ENCODE peak calls at places on chromosomes 13 and 19, in six cellular contexts. One of them, this sample, is unnamed.

GRCh38 chr19:419721-420515 is 11.0 kb upstream of the C2CD4C start:
- DNase-seq in fibroblast of the aortic adventitia: no peak
- DNase-seq in IMR-90: no peak
- DNase-seq in lower lobe of right lung: peak
- DNase-seq in fibroblast of pulmonary artery: no peak
- DNase-seq in body of pancreas: no peak
- DNase-seq in this sample: no peak

GRCh38 chr13:106591299-106591698 is 23.4 kb upstream of the ARGLU1 start:
- DNase-seq in lower lobe of right lung: no peak
- DNase-seq in IMR-90: no peak
- DNase-seq in fibroblast of pulmonary artery: no peak
- DNase-seq in body of pancreas: no peak
- DNase-seq in fibroblast of the aortic adventitia: no peak
- DNase-seq in this sample: no peak

GRCh38 chr13:70490320-70490935 is 382.2 kb upstream of the KLHL1 start:
- DNase-seq in fibroblast of the aortic adventitia: no peak
- DNase-seq in IMR-90: no peak
- DNase-seq in lower lobe of right lung: no peak
- DNase-seq in fibroblast of pulmonary artery: no peak
- DNase-seq in body of pancreas: no peak
- DNase-seq in this sample: no peak

GRCh38 chr13:46507978-46508377 is 45.0 kb upstream of the LRCH1 start:
- DNase-seq in IMR-90: no peak
- DNase-seq in body of pancreas: no peak
- DNase-seq in lower lobe of right lung: no peak
- DNase-seq in fibroblast of pulmonary artery: no peak
- DNase-seq in fibroblast of the aortic adventitia: no peak
- DNase-seq in this sample: no peak

GRCh38 chr13:60612593-60612992 is 215.6 kb downstream of the TDRD3 start:
- DNase-seq in lower lobe of right lung: no peak
- DNase-seq in fibroblast of the aortic adventitia: peak
- DNase-seq in fibroblast of pulmonary artery: peak
- DNase-seq in IMR-90: no peak
- DNase-seq in body of pancreas: no peak
- DNase-seq in this sample: no peak

GRCh38 chr19:50044922-50045321 is 19.1 kb downstream of the ZNF473 start:
- DNase-seq in lower lobe of right lung: no peak
- DNase-seq in body of pancreas: no peak
- DNase-seq in fibroblast of the aortic adventitia: no peak
- DNase-seq in IMR-90: no peak
- DNase-seq in fibroblast of pulmonary artery: no peak
- DNase-seq in this sample: no peak

GRCh38 chr13:21078501-21078900 is 17.1 kb upstream of the LATS2 start:
- DNase-seq in fibroblast of pulmonary artery: no peak
- DNase-seq in lower lobe of right lung: no peak
- DNase-seq in fibroblast of the aortic adventitia: peak
- DNase-seq in body of pancreas: no peak
- DNase-seq in IMR-90: peak
- DNase-seq in this sample: no peak

GRCh38 chr19:46660601-46661019 is 372 bp downstream of the DACT3 start:
- DNase-seq in body of pancreas: no peak
- DNase-seq in lower lobe of right lung: no peak
- DNase-seq in fibroblast of the aortic adventitia: no peak
- DNase-seq in IMR-90: no peak
- DNase-seq in fibroblast of pulmonary artery: no peak
- DNase-seq in this sample: no peak

GRCh38 chr19:37966211-37967072 is 59.4 kb downstream of the SIPA1L3 start:
- DNase-seq in IMR-90: peak
- DNase-seq in body of pancreas: no peak
- DNase-seq in fibroblast of the aortic adventitia: no peak
- DNase-seq in lower lobe of right lung: peak
- DNase-seq in fibroblast of pulmonary artery: no peak
- DNase-seq in this sample: peak

GRCh38 chr13:25371608-25372274 is at the start of gene ATP8A2:
- DNase-seq in fibroblast of the aortic adventitia: no peak
- DNase-seq in lower lobe of right lung: no peak
- DNase-seq in body of pancreas: no peak
- DNase-seq in fibroblast of pulmonary artery: no peak
- DNase-seq in IMR-90: no peak
- DNase-seq in this sample: peak

GRCh38 chr19:38228491-38229439 is 4.7 kb upstream of the DPF1 start:
- DNase-seq in lower lobe of right lung: no peak
- DNase-seq in fibroblast of pulmonary artery: no peak
- DNase-seq in IMR-90: no peak
- DNase-seq in body of pancreas: peak
- DNase-seq in fibroblast of the aortic adventitia: no peak
- DNase-seq in this sample: peak

GRCh38 chr13:95530178-95530577 is 22.3 kb upstream of the CLDN10 start:
- DNase-seq in fibroblast of the aortic adventitia: peak
- DNase-seq in IMR-90: peak
- DNase-seq in body of pancreas: peak
- DNase-seq in lower lobe of right lung: peak
- DNase-seq in fibroblast of pulmonary artery: peak
- DNase-seq in this sample: no peak

GRCh38 chr19:10985502-10985901 is 24.7 kb downstream of the SMARCA4 start:
- DNase-seq in fibroblast of the aortic adventitia: no peak
- DNase-seq in lower lobe of right lung: no peak
- DNase-seq in body of pancreas: no peak
- DNase-seq in fibroblast of pulmonary artery: no peak
- DNase-seq in IMR-90: no peak
- DNase-seq in this sample: no peak

GRCh38 chr13:89514534-89515312 is 1832.8 kb upstream of the MIR17HG start:
- DNase-seq in fibroblast of pulmonary artery: peak
- DNase-seq in body of pancreas: peak
- DNase-seq in fibroblast of the aortic adventitia: peak
- DNase-seq in IMR-90: peak
- DNase-seq in lower lobe of right lung: no peak
- DNase-seq in this sample: no peak

GRCh38 chr19:3250675-3251074 is 26.2 kb downstream of the CELF5 start:
- DNase-seq in body of pancreas: peak
- DNase-seq in IMR-90: no peak
- DNase-seq in fibroblast of pulmonary artery: peak
- DNase-seq in lower lobe of right lung: no peak
- DNase-seq in fibroblast of the aortic adventitia: peak
- DNase-seq in this sample: peak

GRCh38 chr13:73411067-73411809 is 352.4 kb downstream of the KLF5 start:
- DNase-seq in fibroblast of the aortic adventitia: no peak
- DNase-seq in fibroblast of pulmonary artery: no peak
- DNase-seq in body of pancreas: no peak
- DNase-seq in IMR-90: peak
- DNase-seq in lower lobe of right lung: no peak
- DNase-seq in this sample: no peak

GRCh38 chr13:37109080-37109678 is 3.7 kb upstream of the CSNK1A1L start:
- DNase-seq in body of pancreas: no peak
- DNase-seq in IMR-90: peak
- DNase-seq in fibroblast of the aortic adventitia: peak
- DNase-seq in fibroblast of pulmonary artery: peak
- DNase-seq in lower lobe of right lung: no peak
- DNase-seq in this sample: no peak

GRCh38 chr19:23992348-23992747 is 77.7 kb downstream of the ZNF726 start:
- DNase-seq in IMR-90: no peak
- DNase-seq in body of pancreas: no peak
- DNase-seq in fibroblast of the aortic adventitia: no peak
- DNase-seq in fibroblast of pulmonary artery: no peak
- DNase-seq in lower lobe of right lung: no peak
- DNase-seq in this sample: no peak

GRCh38 chr19:19226663-19227062 is 14.9 kb downstream of the NCAN start:
- DNase-seq in body of pancreas: no peak
- DNase-seq in fibroblast of pulmonary artery: no peak
- DNase-seq in fibroblast of the aortic adventitia: no peak
- DNase-seq in lower lobe of right lung: no peak
- DNase-seq in IMR-90: no peak
- DNase-seq in this sample: no peak

GRCh38 chr19:35013047-35013819 is 13.1 kb downstream of the GRAMD1A start:
- DNase-seq in fibroblast of the aortic adventitia: peak
- DNase-seq in fibroblast of pulmonary artery: peak
- DNase-seq in lower lobe of right lung: peak
- DNase-seq in body of pancreas: peak
- DNase-seq in IMR-90: peak
- DNase-seq in this sample: peak

GRCh38 chr19:19554074-19555023 is 16.3 kb downstream of the CILP2 start:
- DNase-seq in lower lobe of right lung: peak
- DNase-seq in fibroblast of pulmonary artery: peak
- DNase-seq in IMR-90: peak
- DNase-seq in fibroblast of the aortic adventitia: peak
- DNase-seq in body of pancreas: peak
- DNase-seq in this sample: peak

GRCh38 chr19:38653028-38653571 is 5.7 kb downstream of the ACTN4 start:
- DNase-seq in lower lobe of right lung: no peak
- DNase-seq in body of pancreas: peak
- DNase-seq in fibroblast of the aortic adventitia: peak
- DNase-seq in IMR-90: peak
- DNase-seq in fibroblast of pulmonary artery: peak
- DNase-seq in this sample: no peak

GRCh38 chr13:99432637-99433542 is 68.4 kb upstream of the TM9SF2 start:
- DNase-seq in fibroblast of the aortic adventitia: peak
- DNase-seq in IMR-90: peak
- DNase-seq in body of pancreas: peak
- DNase-seq in lower lobe of right lung: peak
- DNase-seq in fibroblast of pulmonary artery: peak
- DNase-seq in this sample: no peak

GRCh38 chr19:7526093-7526929 is 3.9 kb downstream of the MCOLN1 start:
- DNase-seq in IMR-90: no peak
- DNase-seq in lower lobe of right lung: no peak
- DNase-seq in fibroblast of the aortic adventitia: no peak
- DNase-seq in body of pancreas: no peak
- DNase-seq in fibroblast of pulmonary artery: no peak
- DNase-seq in this sample: no peak

DNA sequence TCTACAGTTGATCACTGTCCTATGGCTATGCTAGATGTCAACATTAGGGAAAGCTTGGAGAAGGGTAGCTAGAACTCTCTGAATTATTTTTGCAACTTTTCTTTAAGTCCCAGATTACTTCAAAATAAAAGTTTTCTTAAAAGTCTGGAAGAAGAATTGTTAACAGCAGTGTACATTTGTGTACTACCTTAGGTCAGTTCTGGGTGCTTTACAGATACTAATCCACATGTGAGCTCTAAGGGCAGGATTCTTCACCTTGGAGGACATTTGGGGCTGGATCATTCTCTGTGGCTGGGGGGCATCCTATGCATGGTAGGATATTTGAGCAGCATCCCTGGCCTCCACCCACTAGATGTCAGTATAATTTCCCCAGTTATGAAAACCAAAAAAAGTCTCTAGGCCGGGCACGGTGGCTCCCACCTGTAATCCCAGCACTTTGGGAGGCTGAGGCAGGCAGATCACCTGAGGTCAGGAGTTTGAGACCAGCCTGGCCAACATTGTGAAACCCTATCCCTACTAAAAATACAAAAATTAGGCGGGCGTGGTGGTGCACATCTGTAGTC is 2.8 kb downstream of the BRME1 start:
- DNase-seq in lower lobe of right lung: no peak
- DNase-seq in IMR-90: no peak
- DNase-seq in body of pancreas: no peak
- DNase-seq in fibroblast of pulmonary artery: peak
- DNase-seq in fibroblast of the aortic adventitia: no peak
- DNase-seq in this sample: no peak
- TF ChIP-seq CTCF in lower lobe of right lung: peak
- TF ChIP-seq CTCF in IMR-90: peak
- TF ChIP-seq CTCF in body of pancreas: no peak
- TF ChIP-seq CTCF in fibroblast of pulmonary artery: peak
- TF ChIP-seq CTCF in fibroblast of the aortic adventitia: peak
- TF ChIP-seq CTCF in this sample: no peak

DNA sequence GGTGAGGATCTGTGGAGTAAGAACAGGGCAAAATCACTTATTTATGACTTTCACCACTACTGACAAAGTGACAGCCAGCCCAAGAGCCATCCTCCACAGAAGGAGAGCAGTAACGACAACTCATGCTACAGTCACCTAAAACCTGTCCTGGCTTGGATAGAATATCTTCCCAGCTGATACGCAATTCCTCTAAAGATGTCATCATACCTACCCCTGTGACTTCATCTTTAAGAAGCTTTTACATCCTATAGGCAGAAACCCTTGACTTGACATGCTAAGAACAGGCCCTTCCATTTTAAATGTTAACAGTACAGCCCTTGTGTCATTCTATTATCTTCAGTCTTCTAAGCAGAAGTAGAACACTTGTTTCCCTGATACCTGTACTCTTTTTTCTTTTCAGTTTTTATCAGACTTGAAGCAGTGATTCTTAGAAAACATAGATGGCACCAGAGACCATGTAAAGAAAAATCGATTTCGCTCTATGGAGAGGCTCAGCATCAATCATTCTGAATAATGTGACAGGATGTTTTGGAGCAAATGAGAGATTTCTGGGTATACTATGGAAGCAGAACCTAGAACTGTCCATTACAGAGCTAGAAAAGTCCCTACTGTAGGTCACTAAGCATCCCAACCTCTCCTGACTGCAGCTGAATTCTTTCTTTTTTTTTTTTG is 20.1 kb downstream of the STOML3 start:
- DNase-seq in fibroblast of the aortic adventitia: no peak
- DNase-seq in IMR-90: no peak
- DNase-seq in body of pancreas: no peak
- DNase-seq in lower lobe of right lung: no peak
- DNase-seq in fibroblast of pulmonary artery: no peak
- DNase-seq in this sample: no peak
- TF ChIP-seq CTCF in fibroblast of the aortic adventitia: no peak
- TF ChIP-seq CTCF in IMR-90: no peak
- TF ChIP-seq CTCF in body of pancreas: no peak
- TF ChIP-seq CTCF in lower lobe of right lung: no peak
- TF ChIP-seq CTCF in fibroblast of pulmonary artery: no peak
- TF ChIP-seq CTCF in this sample: no peak

DNA sequence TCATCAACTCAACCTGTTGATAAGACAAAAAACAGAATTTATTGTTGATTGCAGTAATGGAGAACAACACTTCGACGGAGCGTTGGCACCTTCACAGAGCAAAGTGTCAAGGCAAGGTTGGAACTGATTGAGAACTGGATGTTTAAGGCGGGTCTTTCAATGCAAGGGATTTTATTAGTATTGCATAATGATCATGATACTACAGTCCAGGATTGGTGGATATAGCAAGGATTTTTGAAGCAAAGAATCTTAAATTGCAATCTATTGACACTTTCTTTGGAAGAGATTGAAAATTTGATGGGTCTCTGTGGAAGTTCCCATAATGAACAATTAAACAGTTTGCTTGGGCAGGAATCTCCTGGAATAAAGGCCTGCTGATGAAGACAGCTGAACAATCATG is 632 bp upstream of the ZNF235 start:
- DNase-seq in body of pancreas: no peak
- DNase-seq in lower lobe of right lung: no peak
- DNase-seq in fibroblast of the aortic adventitia: no peak
- DNase-seq in IMR-90: no peak
- DNase-seq in fibroblast of pulmonary artery: no peak
- DNase-seq in this sample: no peak
- TF ChIP-seq CTCF in body of pancreas: no peak
- TF ChIP-seq CTCF in lower lobe of right lung: no peak
- TF ChIP-seq CTCF in fibroblast of the aortic adventitia: no peak
- TF ChIP-seq CTCF in IMR-90: no peak
- TF ChIP-seq CTCF in fibroblast of pulmonary artery: no peak
- TF ChIP-seq CTCF in this sample: no peak

DNA sequence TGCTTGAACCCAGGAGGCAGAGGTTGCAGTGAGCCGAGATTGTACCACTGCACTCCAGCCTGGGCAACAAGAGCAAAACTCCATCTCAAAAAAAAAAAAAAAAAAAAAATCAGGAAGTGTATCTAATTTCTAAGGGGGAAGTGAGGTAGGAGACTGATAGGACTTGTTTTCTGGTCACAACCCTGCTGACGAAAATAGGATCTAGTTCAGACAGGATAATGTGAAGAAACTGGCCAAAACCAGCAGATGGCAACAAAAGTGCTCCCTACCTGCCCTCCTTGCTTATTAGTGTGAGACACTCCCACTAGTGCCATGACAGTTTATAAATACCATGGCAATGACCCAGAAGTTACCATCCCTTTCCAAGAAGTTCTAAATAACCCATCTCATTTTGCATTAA is 36.0 kb upstream of the KPNA3 start:
- DNase-seq in fibroblast of the aortic adventitia: no peak
- DNase-seq in fibroblast of pulmonary artery: no peak
- DNase-seq in body of pancreas: no peak
- DNase-seq in lower lobe of right lung: no peak
- DNase-seq in IMR-90: no peak
- DNase-seq in this sample: no peak
- TF ChIP-seq CTCF in fibroblast of the aortic adventitia: no peak
- TF ChIP-seq CTCF in fibroblast of pulmonary artery: no peak
- TF ChIP-seq CTCF in body of pancreas: no peak
- TF ChIP-seq CTCF in lower lobe of right lung: no peak
- TF ChIP-seq CTCF in IMR-90: no peak
- TF ChIP-seq CTCF in this sample: no peak